ENCODE peak calls at places on chromosomes 4 and X, in four cellular contexts. A, B, O and I are unnamed samples.

GRCh38 chr4:168784786-168785461 is 225.1 kb downstream of the CBR4 start:
- DNase-seq in O (peak; percentile 22), B (no peak), A (no peak), I (no peak)

GRCh38 chrX:44343412-44343942 is at the start of gene EFHC2:
- DNase-seq in B (no peak), O (peak; percentile 56), A (peak; percentile 68), I (peak; percentile 51)

GRCh38 chrX:101287402-101287801 is 3.7 kb downstream of the TAF7L start:
- DNase-seq in B (peak; percentile 10), O (peak; percentile 57), A (peak; percentile 49), I (peak; percentile 42)

GRCh38 chrX:626745-627509 is 3.7 kb upstream of the SHOX start:
- DNase-seq in O (no peak), B (no peak), A (no peak), I (no peak)

GRCh38 chrX:130330706-130331105 is 9.0 kb upstream of the SLC25A14 start:
- DNase-seq in O (peak; percentile 79), A (peak; percentile 51), B (peak; percentile 64), I (peak; percentile 60)

GRCh38 chr4:65968873-65969272 is 298.6 kb upstream of the EPHA5 start:
- DNase-seq in B (no peak), O (no peak), A (no peak), I (peak; percentile 21)

GRCh38 chr4:20464381-20464780 is 212.7 kb downstream of the SLIT2 start:
- DNase-seq in O (no peak), B (no peak), A (peak; percentile 82), I (peak; percentile 6)

GRCh38 chr4:101277661-101278060 is 69.7 kb downstream of the PPP3CA start:
- DNase-seq in O (no peak), B (no peak), A (peak; percentile 82), I (peak; percentile 18)

GRCh38 chr4:139711461-139711860 is 45.8 kb downstream of the MGST2 start:
- DNase-seq in A (no peak), B (no peak), O (no peak), I (no peak)

GRCh38 chrX:134236690-134237362 is at the start of gene CCDC160:
- DNase-seq in O (peak; percentile 79), A (peak; percentile 27), B (peak; percentile 2), I (peak; percentile 68)

GRCh38 chr4:37885496-37885895 is 5.4 kb upstream of the TBC1D1 start:
- DNase-seq in B (no peak), A (no peak), O (no peak), I (peak; percentile 32)

GRCh38 chr4:137749466-137749865 is 217.2 kb upstream of the PCDH18 start:
- DNase-seq in A (peak; percentile 60), O (no peak), B (no peak), I (no peak)

GRCh38 chrX:106300656-106301055 is 132.6 kb downstream of the PWWP3B start:
- DNase-seq in O (no peak), B (peak; percentile 67), A (no peak), I (no peak)

GRCh38 chrX:19046343-19047215 is 62.7 kb upstream of the PHKA2 start:
- DNase-seq in B (peak; percentile 26), A (peak; percentile 58), O (no peak), I (peak; percentile 16)

GRCh38 chr4:18247189-18247588 is 225.6 kb upstream of the LCORL start:
- DNase-seq in B (no peak), O (no peak), A (no peak), I (no peak)

GRCh38 chrX:55593756-55594257 is 29.4 kb upstream of the FOXR2 start:
- DNase-seq in O (no peak), B (no peak), A (no peak), I (no peak)

GRCh38 chrX:72308209-72308565 is 2.5 kb upstream of the CITED1 start:
- DNase-seq in B (no peak), O (no peak), A (no peak), I (no peak)

GRCh38 chr4:89708903-89709361 is 128.0 kb downstream of the SNCA start:
- DNase-seq in O (peak; percentile 34), B (no peak), A (no peak), I (peak; percentile 10)

GRCh38 chrX:47482512-47483309 is at the start of gene ZNF41:
- DNase-seq in B (peak; percentile 74), A (peak; percentile 85), O (peak; percentile 80), I (peak; percentile 78)

GRCh38 chr4:37802068-37802666 is 24.3 kb upstream of the PGM2 start:
- DNase-seq in O (peak; percentile 79), A (peak; percentile 44), B (peak; percentile 86), I (peak; percentile 86)

GRCh38 chr4:184444215-184444952 is 30.0 kb downstream of the IRF2 start:
- DNase-seq in A (no peak), B (no peak), O (no peak), I (no peak)

GRCh38 chr4:153947998-153948397 is 159.1 kb upstream of the SFRP2 start:
- DNase-seq in O (no peak), B (no peak), A (no peak), I (no peak)

GRCh38 chr4:108171541-108172230 is 3.0 kb upstream of the LEF1 start:
- DNase-seq in O (peak; percentile 62), A (no peak), B (no peak), I (no peak)

GRCh38 chr4:85556293-85556692 is 81.3 kb downstream of the ARHGAP24 start:
- DNase-seq in O (no peak), B (no peak), A (no peak), I (no peak)

GRCh38 chrX:47321978-47322377 is 48.4 kb upstream of the ZNF157 start:
- DNase-seq in A (no peak), O (peak; percentile 60), B (no peak), I (no peak)

GRCh38 chr4:17687237-17687857 is 72.9 kb downstream of the MED28 start:
- DNase-seq in B (no peak), A (no peak), O (no peak), I (no peak)

GRCh38 chrX:153966841-153967535 is 4.6 kb downstream of the HCFC1 start:
- DNase-seq in A (peak; percentile 60), O (no peak), B (no peak), I (no peak)

GRCh38 chrX:54530358-54530900 is 410 bp downstream of the GNL3L start:
- DNase-seq in A (peak; percentile 19), O (no peak), B (no peak), I (no peak)

GRCh38 chrX:274904-275475 is 6.2 kb upstream of the PLCXD1 start:
- DNase-seq in A (no peak), O (peak; percentile 86), B (no peak), I (peak; percentile 72)

GRCh38 chr4:6474053-6474568 is 1.7 kb upstream of the PPP2R2C start:
- DNase-seq in A (no peak), B (no peak), O (peak; percentile 68), I (no peak)

GRCh38 chr4:6473264-6474052 is 1.0 kb upstream of the PPP2R2C start:
- DNase-seq in B (no peak), O (peak; percentile 6), A (no peak), I (no peak)

GRCh38 chr4:6475492-6476020 is 3.1 kb upstream of the PPP2R2C start:
- DNase-seq in O (no peak), B (no peak), A (no peak), I (no peak)

GRCh38 chr4:6476893-6477292 is 4.5 kb upstream of the PPP2R2C start:
- DNase-seq in B (no peak), A (no peak), O (no peak), I (no peak)

GRCh38 chr4:6474705-6475457 is 2.5 kb upstream of the PPP2R2C start:
- DNase-seq in A (no peak), B (no peak), O (no peak), I (no peak)
- H3K27me3 ChIP-seq in A (peaks cover 36% of the 10 kb centered on the region), B (no peaks in the 10 kb centered on the region), O (peaks cover 37% of the 10 kb centered on the region), I (peaks cover 49% of the 10 kb centered on the region)

GRCh38 chrX:39955621-39956020 is 142.1 kb downstream of the BCOR start:
- DNase-seq in A (no peak), B (no peak), O (peak; percentile 50), I (no peak)
- TF ChIP-seq EZH2phosphoT487 in A (no peak), B (no peak), O (no peak), I (no peak)

DNA sequence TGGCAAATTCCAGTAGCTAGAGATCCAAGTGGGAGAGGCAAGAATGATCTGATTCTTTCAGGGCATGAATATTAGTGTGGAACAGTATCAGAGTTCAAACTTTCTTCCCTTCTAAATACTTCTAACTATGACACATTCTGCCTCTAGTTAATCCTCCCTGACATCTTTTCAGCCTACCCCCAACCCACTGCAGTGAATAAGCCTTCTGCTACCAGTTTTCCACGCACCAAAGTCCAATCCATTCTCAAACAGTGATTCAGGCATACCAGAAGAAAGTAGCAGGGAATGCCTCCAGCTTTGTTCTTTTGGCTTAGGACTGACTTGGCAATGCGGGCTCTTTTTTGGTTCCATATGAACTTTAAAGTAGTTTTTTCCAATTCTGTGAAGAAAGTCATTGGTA is 155.4 kb upstream of the FTHL17 start:
- DNase-seq in B (no peak), A (peak; percentile 82), O (no peak), I (peak; percentile 15)
- H3K27me3 ChIP-seq in B (no peaks in the 10 kb centered on the region), A (no peaks in the 10 kb centered on the region), O (no peaks in the 10 kb centered on the region), I (no peaks in the 10 kb centered on the region)

DNA sequence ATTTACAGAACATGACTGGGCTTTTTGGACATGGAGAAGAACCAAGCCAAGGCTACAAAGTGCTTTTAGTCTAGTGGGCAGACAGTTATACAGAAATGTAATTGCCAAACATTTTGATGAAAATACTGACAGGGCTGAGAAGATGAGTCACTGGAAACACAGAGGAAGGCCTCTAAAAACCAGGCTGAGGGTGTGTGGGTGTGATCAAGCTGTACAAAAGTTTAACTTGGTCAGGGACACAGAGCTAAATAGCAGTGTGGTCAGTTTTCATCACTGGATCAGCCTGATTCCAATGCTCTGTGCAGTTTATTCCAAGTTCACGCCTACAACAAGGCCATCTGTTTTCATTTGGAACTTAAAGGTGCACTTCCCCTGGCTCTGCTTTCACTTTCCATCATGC is 10.6 kb downstream of the CENPVL3 start:
- DNase-seq in B (no peak), O (no peak), A (peak; percentile 57), I (no peak)
- TF ChIP-seq EZH2phosphoT487 in B (no peak), O (no peak), A (no peak), I (no peak)

DNA sequence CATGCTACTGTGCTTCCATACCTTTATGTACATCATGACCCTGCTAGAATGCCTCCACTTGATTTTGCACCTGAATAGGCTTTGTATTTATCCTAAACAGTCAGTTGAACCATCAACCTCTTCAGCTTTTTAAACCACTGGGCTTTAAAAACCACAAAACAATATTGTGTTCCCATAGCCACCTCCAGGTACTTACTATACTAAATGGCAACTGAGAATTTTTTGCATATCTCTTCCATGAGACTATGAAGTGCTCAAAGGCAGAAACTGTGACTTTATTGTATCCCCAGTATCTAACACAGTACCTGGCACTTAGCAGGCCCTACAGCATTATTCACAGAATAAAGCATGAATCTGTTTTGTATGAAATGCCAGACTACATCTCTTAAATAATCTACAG is 39.7 kb downstream of the ANAPC10 start:
- DNase-seq in A (no peak), O (no peak), B (no peak), I (no peak)
- H3K27me3 ChIP-seq in A (no peaks in the 10 kb centered on the region), O (no peaks in the 10 kb centered on the region), B (no peaks in the 10 kb centered on the region), I (no peaks in the 10 kb centered on the region)

GRCh38 chr4:107098403-107098802 is 62.3 kb upstream of the DKK2 start:
- DNase-seq in A (no peak), O (peak; percentile 35), B (no peak), I (no peak)

GRCh38 chr4:107094976-107095375 is 58.9 kb upstream of the DKK2 start:
- DNase-seq in B (no peak), O (no peak), A (no peak), I (peak; percentile 11)

GRCh38 chr4:107094332-107094731 is 58.2 kb upstream of the DKK2 start:
- DNase-seq in A (peak; percentile 71), O (peak; percentile 41), B (peak; percentile 32), I (peak; percentile 10)
- TF ChIP-seq EZH2phosphoT487 in A (no peak), O (no peak), B (no peak), I (no peak)